ENCODE peak calls at places on chromosomes 16 and 17, in eight cellular contexts. V is astrocyte, U is fibroblast of lung, O is lower lobe of right lung, J is sigmoid colon, H is pancreas, C is tibial nerve, G is adrenal gland. L is an unnamed sample.

GRCh38 chr17:4329838-4330237 is 36.6 kb downstream of the UBE2G1 start:
- DNase-seq in V (peak; percentile 98), C (no peak), U (peak; percentile 96), J (no peak), G (no peak), O (no peak), H (no peak), L (no peak)

GRCh38 chr16:73017321-73017720 is 30.6 kb downstream of the ZFHX3 start:
- DNase-seq in O (no peak), H (no peak), G (no peak), C (no peak), V (no peak), J (peak; percentile 20), U (no peak), L (no peak)

GRCh38 chr17:72189781-72190593 is 69.2 kb downstream of the SOX9 start:
- DNase-seq in U (no peak), V (peak; percentile 44), H (no peak), J (no peak), O (no peak), C (no peak), G (no peak), L (no peak)

GRCh38 chr17:37830151-37830993 is 85.5 kb upstream of the HNF1B start:
- DNase-seq in O (no peak), C (no peak), V (no peak), H (no peak), J (no peak), G (no peak), U (no peak), L (no peak)

GRCh38 chr17:3558603-3559269 is 1.1 kb upstream of the TRPV3 start:
- DNase-seq in C (no peak), O (no peak), G (no peak), J (no peak), U (peak; percentile 64), H (peak; percentile 49), V (no peak), L (peak; percentile 68)

GRCh38 chr17:10797848-10798328 is 6.0 kb downstream of the TMEM238L start:
- DNase-seq in O (no peak), V (no peak), H (no peak), G (no peak), J (no peak), U (no peak), C (no peak), L (peak; percentile 93)

GRCh38 chr17:31596382-31597323 is 205.2 kb downstream of the RAB11FIP4 start:
- DNase-seq in C (peak; percentile 32), V (peak; percentile 98), U (peak; percentile 96), H (no peak), G (peak; percentile 88), O (peak; percentile 73), J (peak; percentile 91), L (no peak)

GRCh38 chr17:48757524-48757961 is 29.0 kb upstream of the HOXB13 start:
- DNase-seq in V (no peak), J (peak; percentile 19), U (no peak), O (no peak), H (no peak), G (no peak), C (no peak), L (no peak)

GRCh38 chr16:49596699-49597291 is 223.2 kb downstream of the C16orf78 start:
- DNase-seq in J (no peak), C (no peak), H (no peak), O (no peak), V (no peak), U (no peak), G (peak; percentile 43), L (no peak)

GRCh38 chr17:43832976-43833829 is at the start of gene MPP3:
- DNase-seq in U (peak; percentile 59), V (peak; percentile 33), O (peak; percentile 78), J (peak; percentile 78), H (peak; percentile 63), C (peak; percentile 33), G (peak; percentile 61), L (peak; percentile 84)

GRCh38 chr16:11391576-11391975 is 46.3 kb downstream of the RMI2 start:
- DNase-seq in J (peak; percentile 61), H (peak; percentile 81), V (no peak), C (no peak), G (no peak), O (peak; percentile 90), U (no peak), L (no peak)

GRCh38 chr16:20904507-20905079 is 4.0 kb downstream of the LYRM1 start:
- DNase-seq in V (peak; percentile 98), O (no peak), C (no peak), U (peak; percentile 59), H (peak; percentile 23), G (no peak), J (no peak), L (peak; percentile 49)

GRCh38 chr16:51682905-51683304 is 531.8 kb upstream of the SALL1 start:
- DNase-seq in G (no peak), C (no peak), V (no peak), J (no peak), O (no peak), H (no peak), U (no peak), L (no peak)

GRCh38 chr17:8537734-8538133 is 92.8 kb downstream of the MYH10 start:
- DNase-seq in G (no peak), O (no peak), J (no peak), H (no peak), C (no peak), V (no peak), U (no peak), L (no peak)

GRCh38 chr17:951388-952132 is 28.0 kb downstream of the NXN start:
- DNase-seq in O (no peak), U (peak; percentile 76), V (peak; percentile 89), J (peak; percentile 85), G (peak; percentile 60), H (peak; percentile 54), C (no peak), L (no peak)

GRCh38 chr17:50056961-50057330 is 1.0 kb downstream of the ITGA3 start:
- DNase-seq in C (no peak), U (peak; percentile 63), G (no peak), V (peak; percentile 55), O (no peak), H (no peak), J (no peak), L (peak; percentile 62)

GRCh38 chr17:50058296-50058945 is 2.5 kb downstream of the ITGA3 start:
- DNase-seq in U (peak; percentile 73), H (no peak), O (no peak), J (no peak), C (no peak), V (no peak), G (no peak), L (no peak)

GRCh38 chr17:50056217-50056960 is 479 bp downstream of the ITGA3 start:
- DNase-seq in V (peak; percentile 60), H (peak; percentile 82), C (no peak), U (peak; percentile 65), J (peak; percentile 84), G (peak; percentile 85), O (peak; percentile 80), L (peak; percentile 52)

GRCh38 chr17:50059256-50059655 is 3.3 kb downstream of the ITGA3 start:
- DNase-seq in J (no peak), O (no peak), V (no peak), G (no peak), U (no peak), H (peak; percentile 59), C (no peak), L (peak; percentile 58)

DNA sequence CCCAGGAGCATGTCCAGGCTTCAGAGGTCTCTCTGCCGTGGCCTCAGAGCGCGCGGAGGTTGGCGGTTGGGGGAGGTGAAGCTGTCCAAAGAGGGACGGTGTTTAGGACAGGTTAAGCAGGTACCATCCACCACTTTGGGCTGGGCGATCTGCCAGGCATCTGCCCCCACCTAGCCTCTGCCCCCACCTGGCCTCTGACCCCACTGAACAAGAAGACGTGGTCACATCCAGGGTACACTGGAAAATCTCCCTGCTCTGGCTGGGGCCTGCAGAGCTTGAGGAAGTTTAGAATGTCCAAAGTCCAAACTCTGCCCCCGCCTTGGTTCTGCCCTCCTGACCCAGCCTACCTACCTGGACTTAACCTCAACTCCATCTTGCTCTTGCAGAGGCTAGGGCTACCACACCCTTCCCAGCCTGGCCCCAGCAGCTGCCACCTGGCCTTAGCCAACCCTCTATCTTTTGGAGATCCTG is 1.6 kb downstream of the ITGA3 start:
- DNase-seq in U (no peak), O (no peak), G (no peak), C (no peak), V (no peak), J (no peak), H (no peak), L (peak; percentile 96)
- H3K36me3 ChIP-seq in U (peaks cover 2% of the 10 kb centered on the region), O (no peaks in the 10 kb centered on the region), G (no peaks in the 10 kb centered on the region), C (no peaks in the 10 kb centered on the region), V (no peaks in the 10 kb centered on the region), J (no peaks in the 10 kb centered on the region), H (no peaks in the 10 kb centered on the region), L (no peaks in the 10 kb centered on the region)

GRCh38 chr17:29400818-29401217 is 10.7 kb downstream of the TAOK1 start:
- DNase-seq in V (no peak), G (no peak), J (no peak), U (no peak), O (no peak), C (no peak), H (no peak), L (no peak)
- H3K36me3 ChIP-seq in V (peaks cover 14% of the 10 kb centered on the region), G (peaks cover 18% of the 10 kb centered on the region), J (peaks cover 36% of the 10 kb centered on the region), U (no peaks in the 10 kb centered on the region), O (peaks cover 49% of the 10 kb centered on the region), C (peaks cover 4% of the 10 kb centered on the region), H (no peaks in the 10 kb centered on the region), L (peaks cover 2% of the 10 kb centered on the region)

GRCh38 chr17:61407211-61407911 is 7.7 kb downstream of the TBX2 start:
- DNase-seq in G (peak; percentile 49), O (no peak), J (peak; percentile 54), V (no peak), C (peak; percentile 8), U (peak; percentile 51), H (no peak), L (no peak)

GRCh38 chr17:61405686-61406542 is 6.3 kb downstream of the TBX2 start:
- DNase-seq in J (peak; percentile 64), O (peak; percentile 46), G (no peak), V (no peak), C (peak; percentile 11), H (no peak), U (peak; percentile 52), L (no peak)

GRCh38 chr17:61406543-61406845 is 6.9 kb downstream of the TBX2 start:
- DNase-seq in O (no peak), G (no peak), J (no peak), V (no peak), C (no peak), U (no peak), H (no peak), L (no peak)

GRCh38 chr17:61408151-61409041 is 8.8 kb downstream of the TBX2 start:
- DNase-seq in J (peak; percentile 61), C (peak; percentile 6), O (peak; percentile 43), H (no peak), G (peak; percentile 51), V (no peak), U (peak; percentile 57), L (no peak)

DNA sequence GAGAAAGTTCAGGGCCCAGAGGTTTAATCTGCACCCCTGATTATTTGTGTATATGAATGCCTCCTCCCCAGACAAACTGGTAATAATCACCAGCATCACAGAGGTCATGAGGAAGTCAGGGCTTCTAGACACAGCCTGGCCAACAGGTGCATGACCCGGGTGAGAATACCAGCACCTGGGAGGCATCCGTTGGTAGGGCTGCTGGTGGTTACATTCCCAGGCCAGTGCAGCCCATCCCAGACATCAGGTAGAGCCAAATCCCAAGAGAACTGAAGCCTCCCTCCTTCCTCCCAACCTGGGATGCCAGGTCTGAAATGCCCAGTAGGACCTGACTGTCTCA is 7.2 kb downstream of the TBX2 start:
- DNase-seq in H (no peak), J (peak; percentile 15), G (no peak), U (peak; percentile 24), O (no peak), C (no peak), V (no peak), L (no peak)
- H3K36me3 ChIP-seq in H (no peaks in the 10 kb centered on the region), J (no peaks in the 10 kb centered on the region), G (peaks cover 8% of the 10 kb centered on the region), U (peaks cover 63% of the 10 kb centered on the region), O (peaks cover 36% of the 10 kb centered on the region), C (no peaks in the 10 kb centered on the region), V (no peaks in the 10 kb centered on the region), L (no peaks in the 10 kb centered on the region)

GRCh38 chr16:68553186-68553585 is 14.1 kb downstream of the ZFP90 start:
- DNase-seq in C (no peak), G (no peak), J (no peak), O (no peak), H (no peak), V (no peak), U (no peak), L (no peak)
- H3K36me3 ChIP-seq in C (peaks cover 29% of the 10 kb centered on the region), G (no peaks in the 10 kb centered on the region), J (peaks cover 82% of the 10 kb centered on the region), O (peaks cover 29% of the 10 kb centered on the region), H (no peaks in the 10 kb centered on the region), V (peaks cover 33% of the 10 kb centered on the region), U (no peaks in the 10 kb centered on the region), L (peaks cover 7% of the 10 kb centered on the region)

L was measured in small intestine.